ENCODE peak calls at places on chromosomes 11 and 22, in four cellular contexts. H is GM12878, B is K562, W is HepG2. P is an unnamed sample.

GRCh38 chr11:110433393-110434333 is 3.9 kb downstream of the FDX1 start:
- DNase-seq in H (no peak), B (peak; percentile 32), W (peak; percentile 6), P (peak; percentile 48)

GRCh38 chr22:41480397-41480735 is 11.4 kb downstream of the ACO2 start:
- DNase-seq in H (no peak), B (no peak), W (no peak), P (no peak)

GRCh38 chr11:105935791-105936190 is 86.2 kb downstream of the MSANTD4 start:
- DNase-seq in H (no peak), B (no peak), W (no peak), P (peak; percentile 21)

GRCh38 chr22:24284747-24285203 is 14.1 kb downstream of the SPECC1L start:
- DNase-seq in H (no peak), B (peak; percentile 15), W (no peak), P (no peak)

GRCh38 chr22:21760640-21761039 is 25.0 kb upstream of the YPEL1 start:
- DNase-seq in H (no peak), B (peak; percentile 73), W (no peak), P (no peak)

GRCh38 chr22:42922374-42923177 is 65.5 kb upstream of the ARFGAP3 start:
- DNase-seq in H (no peak), B (no peak), W (no peak), P (no peak)

GRCh38 chr22:49962751-49963646 is 2.4 kb downstream of the PIM3 start:
- DNase-seq in H (no peak), B (no peak), W (no peak), P (no peak)

GRCh38 chr11:65381721-65382035 is 768 bp downstream of the SLC25A45 start:
- DNase-seq in H (no peak), B (no peak), W (peak; percentile 94), P (no peak)

GRCh38 chr11:33375236-33375635 is 118.1 kb downstream of the HIPK3 start:
- DNase-seq in H (no peak), B (no peak), W (no peak), P (peak; percentile 28)

GRCh38 chr11:21475276-21475675 is 717.6 kb upstream of the ANO5 start:
- DNase-seq in H (no peak), B (no peak), W (no peak), P (peak; percentile 40)

GRCh38 chr11:15055620-15056356 is 17.6 kb upstream of the CALCB start:
- DNase-seq in H (no peak), B (no peak), W (no peak), P (no peak)

GRCh38 chr22:44274918-44275665 is 37.7 kb downstream of the SHISAL1 start:
- DNase-seq in H (no peak), B (no peak), W (no peak), P (no peak)

GRCh38 chr11:78910322-78910721 is 335.7 kb upstream of the NARS2 start:
- DNase-seq in H (no peak), B (no peak), W (no peak), P (no peak)

GRCh38 chr11:77090373-77091111 is 12.1 kb upstream of the OMP start:
- DNase-seq in H (no peak), B (no peak), W (no peak), P (no peak)

GRCh38 chr11:57514538-57515331 is 767 bp downstream of the SLC43A1 start:
- DNase-seq in H (no peak), B (peak; percentile 75), W (peak; percentile 46), P (peak; percentile 80)

GRCh38 chr22:38028344-38029130 is 28.7 kb upstream of the PICK1 start:
- DNase-seq in H (no peak), B (no peak), W (no peak), P (no peak)

GRCh38 chr22:46098525-46099475 is 51.5 kb upstream of the PPARA start:
- DNase-seq in H (no peak), B (no peak), W (no peak), P (no peak)

GRCh38 chr11:12585861-12586260 is 88.4 kb upstream of the TEAD1 start:
- DNase-seq in H (no peak), B (no peak), W (no peak), P (no peak)
- TF ChIP-seq REST in H (no peak), B (no peak), W (no peak), P (no peak)

DNA sequence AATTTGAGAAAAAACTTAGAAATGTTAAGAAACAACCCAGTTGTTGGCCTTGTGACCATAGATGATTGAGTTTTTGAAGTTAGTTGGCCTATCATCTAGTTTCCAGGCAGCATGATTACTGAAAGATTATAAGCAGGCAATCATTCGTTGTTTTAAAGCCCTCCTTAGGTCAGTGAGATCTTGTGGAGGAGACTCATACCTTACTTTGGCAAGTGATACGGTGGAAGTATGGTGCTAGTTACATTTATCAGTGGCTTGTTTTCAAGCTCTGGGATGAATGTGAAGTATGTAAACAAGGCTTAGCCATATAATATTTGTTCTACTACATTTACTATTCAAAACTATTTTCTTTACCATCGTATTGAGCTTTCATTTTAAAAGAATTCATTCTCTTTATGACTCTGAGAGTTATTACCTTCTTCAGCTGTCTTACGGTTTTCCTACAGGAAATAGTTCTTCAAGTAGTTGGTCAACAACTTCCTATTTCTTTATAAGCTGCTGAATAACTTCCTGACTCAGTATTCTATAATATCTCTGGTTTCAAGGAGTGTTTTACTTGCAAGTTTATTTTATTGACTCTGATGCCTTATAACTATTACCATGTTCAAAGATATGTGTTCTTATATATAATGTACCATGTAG is 7.3 kb downstream of the YAP1 start:
- DNase-seq in H (no peak), B (no peak), W (no peak), P (no peak)
- TF ChIP-seq CREB1 in H (no peak), B (no peak), W (no peak), P (no peak)

GRCh38 chr11:73779084-73779902 is 8.4 kb upstream of the MRPL48 start:
- DNase-seq in H (peak; percentile 97), B (peak; percentile 98), W (peak; percentile 98), P (peak; percentile 99)
- TF ChIP-seq REST in H (no peak), B (no peak), W (no peak), P (no peak)

GRCh38 chr11:113114452-113115027 is 153.3 kb downstream of the NCAM1 start:
- DNase-seq in H (no peak), B (no peak), W (peak; percentile 3), P (peak; percentile 67)
- TF ChIP-seq CREB1 in H (no peak), B (no peak), W (no peak), P (no peak)

GRCh38 chr11:92569717-92570116 is 345.1 kb downstream of the FAT3 start:
- DNase-seq in H (no peak), B (no peak), W (no peak), P (no peak)
- TF ChIP-seq REST in H (no peak), B (no peak), W (no peak), P (no peak)

GRCh38 chr11:55942785-55943392 is 6.7 kb upstream of the OR5I1 start:
- DNase-seq in H (no peak), B (peak; percentile 5), W (peak; percentile 23), P (peak; percentile 84)
- TF ChIP-seq CREB1 in H (no peak), B (no peak), W (no peak), P (no peak)

GRCh38 chr11:134474942-134475341 is 62.9 kb upstream of the B3GAT1 start:
- DNase-seq in H (no peak), B (no peak), W (no peak), P (no peak)

GRCh38 chr11:134478176-134478575 is 66.1 kb upstream of the B3GAT1 start:
- DNase-seq in H (no peak), B (no peak), W (no peak), P (no peak)

GRCh38 chr11:134475951-134476350 is 63.9 kb upstream of the B3GAT1 start:
- DNase-seq in H (no peak), B (no peak), W (no peak), P (no peak)

GRCh38 chr11:134477486-134477885 is 65.4 kb upstream of the B3GAT1 start:
- DNase-seq in H (no peak), B (no peak), W (no peak), P (peak; percentile 63)

DNA sequence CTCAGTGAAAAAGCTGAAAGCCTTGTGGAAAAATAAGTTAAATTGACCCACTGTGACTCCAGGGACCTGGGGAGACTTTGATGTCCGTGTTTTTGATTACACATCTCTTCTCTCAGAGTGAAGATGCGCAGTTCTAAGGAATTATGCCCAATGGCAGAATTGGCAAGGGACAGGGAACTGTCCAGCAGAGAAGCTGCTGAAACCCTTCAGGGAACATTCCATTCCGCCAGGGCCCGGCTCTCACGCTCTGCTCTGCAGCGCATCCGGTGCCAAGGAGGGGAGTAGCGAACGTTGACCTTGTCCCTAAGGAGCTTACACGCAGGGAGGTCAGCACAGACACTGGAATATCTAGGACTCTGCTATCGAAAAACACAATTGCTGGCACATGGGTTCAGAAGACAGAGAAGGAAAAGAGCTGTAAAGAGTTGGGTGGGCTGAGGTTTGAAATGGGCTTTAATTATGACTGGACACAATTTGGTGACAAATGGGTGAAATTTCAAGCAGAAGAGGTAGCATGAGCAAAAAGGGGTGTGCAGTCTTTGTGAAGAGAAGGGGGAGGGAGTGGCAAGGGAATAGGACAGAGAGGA is 64.5 kb upstream of the B3GAT1 start:
- DNase-seq in H (no peak), B (no peak), W (no peak), P (peak; percentile 88)
- TF ChIP-seq REST in H (peak; percentile 83), B (peak; percentile 96), W (peak; percentile 74), P (peak; percentile 86)

P was measured in GM23338.